ENCODE peak calls at places on chromosomes 3 and 15, in eight cellular contexts. M is GM12865, X is astrocyte of the spinal cord, S is pancreas, U is AG09309, J is stomach, I is body of pancreas, K is HFFc6. F is an unnamed sample.

GRCh38 chr3:177530908-177531307 is 333.6 kb upstream of the TBL1XR1 start:
- DNase-seq in M (no peak), X (no peak), S (no peak), U (no peak), J (no peak), I (no peak), K (no peak), F (no peak)

GRCh38 chr3:46334911-46335478 is 18.9 kb upstream of the CCR2 start:
- DNase-seq in M (no peak), X (peak; percentile 16), S (no peak), U (peak; percentile 44), J (no peak), I (no peak), K (peak; percentile 87), F (no peak)

GRCh38 chr3:184716652-184717607 is 5.1 kb upstream of the MAGEF1 start:
- DNase-seq in M (no peak), X (peak; percentile 59), S (no peak), U (no peak), J (no peak), I (no peak), K (peak; percentile 45), F (peak; percentile 45)

GRCh38 chr15:28012231-28012630 is 86.9 kb downstream of the OCA2 start:
- DNase-seq in M (no peak), X (no peak), S (no peak), U (no peak), J (no peak), I (no peak), K (no peak), F (no peak)

GRCh38 chr15:99315636-99316035 is 64.4 kb downstream of the LRRC28 start:
- DNase-seq in M (no peak), X (no peak), S (no peak), U (no peak), J (no peak), I (no peak), K (no peak), F (no peak)

GRCh38 chr15:85878866-85879265 is 84.1 kb upstream of the KLHL25 start:
- DNase-seq in M (no peak), X (no peak), S (no peak), U (no peak), J (no peak), I (no peak), K (no peak), F (no peak)

GRCh38 chr15:71666723-71667122 is 143.6 kb upstream of the NR2E3 start:
- DNase-seq in M (no peak), X (no peak), S (no peak), U (no peak), J (no peak), I (no peak), K (no peak), F (no peak)

GRCh38 chr3:182445576-182445975 is 347.7 kb upstream of the ATP11B start:
- DNase-seq in M (no peak), X (no peak), S (no peak), U (no peak), J (no peak), I (no peak), K (no peak), F (no peak)

GRCh38 chr15:61206767-61207166 is 22.3 kb downstream of the RORA start:
- DNase-seq in M (no peak), X (no peak), S (no peak), U (no peak), J (no peak), I (no peak), K (no peak), F (no peak)

GRCh38 chr3:13113346-13114335 is 40.4 kb upstream of the IQSEC1 start:
- DNase-seq in M (peak; percentile 22), X (no peak), S (peak; percentile 50), U (no peak), J (no peak), I (peak; percentile 3), K (no peak), F (no peak)

GRCh38 chr3:13547591-13548371 is 1.1 kb upstream of the FBLN2 start:
- DNase-seq in M (no peak), X (no peak), S (no peak), U (no peak), J (no peak), I (no peak), K (no peak), F (no peak)

GRCh38 chr15:93359780-93360161 is 270.8 kb upstream of the RGMA start:
- DNase-seq in M (no peak), X (no peak), S (no peak), U (no peak), J (no peak), I (no peak), K (no peak), F (no peak)

GRCh38 chr15:90981681-90982080 is 12.7 kb downstream of the PRC1 start:
- DNase-seq in M (peak; percentile 72), X (no peak), S (no peak), U (no peak), J (no peak), I (no peak), K (no peak), F (no peak)
- TF ChIP-seq CTCF in M (no peak), X (no peak), S (no peak), U (no peak), J (no peak), I (no peak), K (no peak), F (no peak)

GRCh38 chr15:74209997-74210573 is 7.5 kb upstream of the STRA6 start:
- DNase-seq in M (no peak), X (peak; percentile 82), S (no peak), U (no peak), J (no peak), I (peak; percentile 17), K (peak; percentile 44), F (no peak)

GRCh38 chr15:74208496-74208895 is 5.9 kb upstream of the STRA6 start:
- DNase-seq in M (no peak), X (no peak), S (no peak), U (no peak), J (no peak), I (no peak), K (no peak), F (no peak)

GRCh38 chr15:74208901-74209559 is 6.4 kb upstream of the STRA6 start:
- DNase-seq in M (no peak), X (peak; percentile 72), S (no peak), U (no peak), J (no peak), I (no peak), K (no peak), F (peak; percentile 55)

GRCh38 chr15:74210729-74211128 is 8.1 kb upstream of the STRA6 start:
- DNase-seq in M (no peak), X (no peak), S (no peak), U (no peak), J (no peak), I (no peak), K (no peak), F (no peak)

DNA sequence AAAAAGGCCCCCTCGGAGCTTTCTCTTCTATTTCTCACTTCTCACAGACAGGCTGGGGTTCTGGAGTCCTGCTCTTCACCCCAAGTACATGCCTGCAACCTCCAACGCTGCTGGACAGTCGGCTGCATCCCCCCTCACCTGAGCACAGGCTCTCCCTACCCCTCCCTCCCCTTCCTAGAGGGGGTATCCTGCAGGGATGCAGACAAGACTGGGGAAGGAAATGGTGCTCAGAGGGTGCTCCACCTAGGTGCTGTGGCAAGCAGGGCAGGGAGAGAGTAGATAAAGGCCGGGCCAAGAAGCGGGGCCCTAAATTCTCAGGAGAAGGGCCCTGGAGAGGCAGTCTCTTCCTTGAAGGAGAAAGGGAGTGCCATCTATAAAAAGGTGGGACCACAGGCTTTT is 7.0 kb upstream of the STRA6 start:
- DNase-seq in M (no peak), X (no peak), S (no peak), U (no peak), J (no peak), I (no peak), K (no peak), F (no peak)
- TF ChIP-seq CTCF in M (no peak), X (no peak), S (no peak), U (no peak), J (no peak), I (no peak), K (no peak), F (no peak)

GRCh38 chr3:40901298-40901697 is 298.0 kb upstream of the CTNNB1 start:
- DNase-seq in M (no peak), X (no peak), S (no peak), U (no peak), J (no peak), I (no peak), K (no peak), F (no peak)
- TF ChIP-seq CTCF in M (no peak), X (no peak), S (no peak), U (no peak), J (no peak), I (no peak), K (no peak), F (no peak)

GRCh38 chr3:49929333-49930240 is at the start of gene MON1A:
- DNase-seq in M (peak; percentile 88), X (peak; percentile 86), S (peak; percentile 98), U (peak; percentile 44), J (peak; percentile 95), I (peak; percentile 96), K (peak; percentile 91), F (peak; percentile 95)
- TF ChIP-seq CTCF in M (peak; percentile 7), X (peak; percentile 41), S (peak; percentile 6), U (peak; percentile 31), J (no peak), I (no peak), K (peak; percentile 73), F (peak; percentile 62)

GRCh38 chr3:190865419-190865818 is 2.9 kb upstream of the GMNC start:
- DNase-seq in M (no peak), X (no peak), S (no peak), U (no peak), J (no peak), I (no peak), K (no peak), F (no peak)

GRCh38 chr3:190864002-190864401 is 1.5 kb upstream of the GMNC start:
- DNase-seq in M (no peak), X (no peak), S (no peak), U (no peak), J (no peak), I (no peak), K (no peak), F (no peak)

GRCh38 chr3:190862209-190863118 is at the start of gene GMNC:
- DNase-seq in M (peak; percentile 45), X (peak; percentile 81), S (peak; percentile 92), U (no peak), J (peak; percentile 88), I (peak; percentile 93), K (peak; percentile 66), F (peak; percentile 66)

GRCh38 chr3:190863119-190863465 is 598 bp upstream of the GMNC start:
- DNase-seq in M (no peak), X (peak; percentile 22), S (no peak), U (no peak), J (no peak), I (no peak), K (no peak), F (no peak)

GRCh38 chr3:190865828-190866227 is 3.3 kb upstream of the GMNC start:
- DNase-seq in M (no peak), X (no peak), S (no peak), U (no peak), J (no peak), I (peak; percentile 39), K (no peak), F (no peak)
- TF ChIP-seq CTCF in M (no peak), X (no peak), S (no peak), U (no peak), J (no peak), I (no peak), K (peak; percentile 29), F (peak; percentile 45)

F was measured in neural crest cell.